ENCODE peak calls at places on chromosome 10, in nine cellular contexts. C, B, V, G, Q, J, N, X and Y are unnamed samples.

GRCh38 chr10:77036993-77037734 is 600.4 kb downstream of the KCNMA1 start:
- DNase-seq in C (no peak), B (no peak), V (no peak), G (no peak), Q (no peak), J (no peak), N (no peak), X (no peak), Y (no peak)

GRCh38 chr10:53233759-53234158 is 461.2 kb upstream of the MBL2 start:
- DNase-seq in C (no peak), B (no peak), V (no peak), G (no peak), Q (no peak), J (no peak), N (no peak), X (no peak), Y (no peak)

GRCh38 chr10:17062493-17063487 is 66.8 kb downstream of the CUBN start:
- DNase-seq in C (no peak), B (peak), V (peak), G (peak), Q (no peak), J (no peak), N (no peak), X (no peak), Y (no peak)

GRCh38 chr10:74178042-74178791 is 27.2 kb downstream of the ADK start:
- DNase-seq in C (no peak), B (no peak), V (no peak), G (no peak), Q (no peak), J (no peak), N (no peak), X (no peak), Y (no peak)

GRCh38 chr10:55311823-55312431 is 510.9 kb upstream of the PCDH15 start:
- DNase-seq in C (no peak), B (no peak), V (no peak), G (no peak), Q (no peak), J (no peak), N (no peak), X (no peak), Y (no peak)

GRCh38 chr10:106285199-106285598 is 879.3 kb downstream of the SORCS1 start:
- DNase-seq in C (no peak), B (no peak), V (no peak), G (no peak), Q (no peak), J (no peak), N (no peak), X (no peak), Y (no peak)

GRCh38 chr10:93703841-93704240 is 1.4 kb upstream of the FRA10AC1 start:
- DNase-seq in C (no peak), B (no peak), V (no peak), G (no peak), Q (no peak), J (no peak), N (no peak), X (no peak), Y (no peak)

GRCh38 chr10:62373995-62374861 is at the start of gene ZNF365:
- DNase-seq in C (peak), B (peak), V (no peak), G (peak), Q (no peak), J (peak), N (peak), X (peak), Y (peak)

GRCh38 chr10:86657011-86657395 is 2.7 kb downstream of the OPN4 start:
- DNase-seq in C (no peak), B (no peak), V (peak), G (no peak), Q (no peak), J (no peak), N (no peak), X (no peak), Y (no peak)

GRCh38 chr10:486668-487067 is 202.8 kb downstream of the DIP2C start:
- DNase-seq in C (no peak), B (no peak), V (peak), G (no peak), Q (no peak), J (no peak), N (no peak), X (no peak), Y (no peak)

GRCh38 chr10:7408494-7409044 is 2.3 kb downstream of the SFMBT2 start:
- DNase-seq in C (no peak), B (no peak), V (no peak), G (peak), Q (no peak), J (peak), N (no peak), X (no peak), Y (peak)

GRCh38 chr10:120455606-120456005 is 1.4 kb upstream of the PLPP4 start:
- DNase-seq in C (no peak), B (no peak), V (no peak), G (no peak), Q (no peak), J (no peak), N (no peak), X (no peak), Y (no peak)

GRCh38 chr10:4770766-4771553 is 55.0 kb upstream of the AKR1E2 start:
- DNase-seq in C (no peak), B (peak), V (no peak), G (no peak), Q (no peak), J (no peak), N (no peak), X (no peak), Y (no peak)

GRCh38 chr10:44036425-44036824 is 348.5 kb downstream of the CXCL12 start:
- DNase-seq in C (no peak), B (no peak), V (no peak), G (no peak), Q (no peak), J (no peak), N (no peak), X (no peak), Y (no peak)

GRCh38 chr10:45471531-45472310 is 97.7 kb downstream of the ALOX5 start:
- DNase-seq in C (no peak), B (no peak), V (no peak), G (no peak), Q (no peak), J (no peak), N (no peak), X (no peak), Y (no peak)

GRCh38 chr10:94042001-94042813 is 48.5 kb downstream of the PLCE1 start:
- DNase-seq in C (no peak), B (peak), V (no peak), G (no peak), Q (no peak), J (no peak), N (no peak), X (no peak), Y (no peak)

GRCh38 chr10:52479567-52479966 is 165.5 kb downstream of the DKK1 start:
- DNase-seq in C (no peak), B (no peak), V (no peak), G (no peak), Q (no peak), J (no peak), N (no peak), X (no peak), Y (no peak)

GRCh38 chr10:60877066-60877776 is 66.8 kb downstream of the RHOBTB1 start:
- DNase-seq in C (no peak), B (no peak), V (no peak), G (no peak), Q (no peak), J (no peak), N (no peak), X (no peak), Y (no peak)

GRCh38 chr10:43308986-43309385 is 42.1 kb upstream of the RASGEF1A start:
- DNase-seq in C (no peak), B (no peak), V (no peak), G (no peak), Q (no peak), J (no peak), N (no peak), X (no peak), Y (no peak)

GRCh38 chr10:125038637-125039036 is 96.7 kb downstream of the ZRANB1 start:
- DNase-seq in C (no peak), B (peak), V (peak), G (peak), Q (no peak), J (no peak), N (no peak), X (no peak), Y (no peak)

GRCh38 chr10:22648547-22648961 is 65.8 kb downstream of the PIP4K2A start:
- DNase-seq in C (no peak), B (peak), V (no peak), G (no peak), Q (no peak), J (no peak), N (no peak), X (no peak), Y (no peak)